ENCODE peak calls at places on chromosomes 12 and 14, in six cellular contexts. C is SK-N-SH, R is HCT116, P is GM12878, W is HepG2, S is K562. M is an unnamed sample.

GRCh38 chr12:84174115-84174514 is 738.5 kb downstream of the SLC6A15 start:
- DNase-seq in C (no peak), R (no peak), P (no peak), W (no peak), S (no peak), M (no peak)

GRCh38 chr12:42023733-42024494 is 120.8 kb downstream of the GXYLT1 start:
- DNase-seq in C (peak), R (peak), P (peak), W (peak), S (peak), M (peak)

GRCh38 chr14:64601571-64601970 is 51.8 kb downstream of the PPP1R36 start:
- DNase-seq in C (no peak), R (no peak), P (no peak), W (no peak), S (no peak), M (no peak)

GRCh38 chr14:53020193-53020932 is 69.5 kb upstream of the FERMT2 start:
- DNase-seq in C (no peak), R (no peak), P (no peak), W (no peak), S (no peak), M (no peak)

GRCh38 chr12:113005759-113006158 is 27.4 kb downstream of the OAS2 start:
- DNase-seq in C (peak), R (peak), P (no peak), W (no peak), S (peak), M (no peak)

GRCh38 chr12:59595557-59596231 is at the start of gene SLC16A7:
- DNase-seq in C (peak), R (peak), P (peak), W (peak), S (peak), M (peak)

GRCh38 chr12:125185740-125186470 is 120.7 kb downstream of the AACS start:
- DNase-seq in C (peak), R (peak), P (no peak), W (peak), S (peak), M (peak)

GRCh38 chr12:118356809-118357326 is 15.8 kb downstream of the TAOK3 start:
- DNase-seq in C (no peak), R (no peak), P (no peak), W (no peak), S (peak), M (no peak)

GRCh38 chr12:6206327-6206726 is 6.1 kb downstream of the CD9 start:
- DNase-seq in C (no peak), R (no peak), P (no peak), W (no peak), S (no peak), M (no peak)

GRCh38 chr12:508145-508544 is 48.4 kb downstream of the B4GALNT3 start:
- DNase-seq in C (no peak), R (no peak), P (no peak), W (no peak), S (no peak), M (no peak)

GRCh38 chr12:28512876-28513275 is 322.6 kb downstream of the CCDC91 start:
- DNase-seq in C (no peak), R (no peak), P (no peak), W (no peak), S (no peak), M (no peak)

GRCh38 chr14:91029451-91030217 is 30.8 kb downstream of the RPS6KA5 start:
- DNase-seq in C (no peak), R (no peak), P (no peak), W (no peak), S (peak), M (no peak)

GRCh38 chr12:30169839-30170591 is 386.3 kb upstream of the TMTC1 start:
- DNase-seq in C (no peak), R (no peak), P (no peak), W (no peak), S (no peak), M (no peak)

GRCh38 chr12:68374315-68374982 is 42.3 kb upstream of the MDM1 start:
- DNase-seq in C (no peak), R (no peak), P (peak), W (no peak), S (no peak), M (no peak)

GRCh38 chr12:14629832-14630688 is 62.4 kb upstream of the PLBD1 start:
- DNase-seq in C (peak), R (peak), P (no peak), W (peak), S (peak), M (peak)

GRCh38 chr12:109240365-109240764 is 68.7 kb downstream of the FOXN4 start:
- DNase-seq in C (no peak), R (no peak), P (no peak), W (no peak), S (no peak), M (no peak)

GRCh38 chr14:69506241-69506595 is 21.7 kb downstream of the PLEKHD1 start:
- DNase-seq in C (no peak), R (no peak), P (no peak), W (no peak), S (no peak), M (no peak)

GRCh38 chr12:132030367-132031038 is 80.8 kb downstream of the EP400 start:
- DNase-seq in C (no peak), R (no peak), P (no peak), W (no peak), S (no peak), M (no peak)

GRCh38 chr14:103319422-103319821 is 14.6 kb upstream of the EIF5 start:
- DNase-seq in C (no peak), R (no peak), P (peak), W (no peak), S (no peak), M (no peak)

GRCh38 chr12:64652346-64652745 is 42.1 kb downstream of the RASSF3 start:
- DNase-seq in C (peak), R (no peak), P (no peak), W (no peak), S (no peak), M (no peak)

GRCh38 chr14:89292579-89293348 is 124.3 kb downstream of the FOXN3 start:
- DNase-seq in C (no peak), R (no peak), P (no peak), W (peak), S (no peak), M (no peak)

GRCh38 chr12:4813741-4814140 is 93.5 kb downstream of the GALNT8 start:
- DNase-seq in C (no peak), R (no peak), P (no peak), W (no peak), S (no peak), M (no peak)

GRCh38 chr12:56143225-56143624 is 9.2 kb upstream of the MYL6B start:
- DNase-seq in C (no peak), R (no peak), P (no peak), W (no peak), S (no peak), M (no peak)

GRCh38 chr12:89345830-89346740 is 6.2 kb downstream of the DUSP6 start:
- DNase-seq in C (peak), R (peak), P (peak), W (no peak), S (peak), M (peak)

DNA sequence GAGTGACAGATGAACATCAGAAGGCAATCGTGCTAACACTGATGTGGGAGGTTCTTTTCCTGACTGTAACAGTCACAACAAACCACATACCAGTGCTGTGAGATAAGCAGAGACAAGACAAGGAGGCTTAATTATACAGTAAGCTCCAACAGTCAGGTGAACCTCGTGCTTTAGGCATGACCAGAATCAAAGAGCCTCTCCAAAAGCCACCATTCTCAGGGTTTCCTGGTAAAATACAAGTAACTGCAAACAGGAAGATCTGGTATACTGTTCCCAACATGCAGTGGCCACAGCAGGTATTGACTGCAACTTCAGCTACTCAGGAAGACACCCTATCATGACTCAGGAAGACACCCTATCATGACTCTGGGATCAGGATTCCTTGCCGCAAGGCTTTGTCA is 47.3 kb upstream of the GTF2A1 start:
- DNase-seq in C (no peak), R (no peak), P (no peak), W (peak), S (peak), M (peak)
- TF ChIP-seq JUND in C (no peak), R (no peak), P (no peak), W (no peak), S (peak), M (no peak)

GRCh38 chr12:122385171-122386041 is 37.1 kb downstream of the CLIP1 start:
- DNase-seq in C (no peak), R (no peak), P (no peak), W (no peak), S (no peak), M (no peak)

GRCh38 chr12:122392411-122392810 is 30.1 kb downstream of the CLIP1 start:
- DNase-seq in C (no peak), R (no peak), P (no peak), W (no peak), S (no peak), M (no peak)

GRCh38 chr12:122394626-122395194 is 27.8 kb downstream of the CLIP1 start:
- DNase-seq in C (peak), R (no peak), P (no peak), W (no peak), S (no peak), M (no peak)

GRCh38 chr12:122393822-122394221 is 28.6 kb downstream of the CLIP1 start:
- DNase-seq in C (no peak), R (no peak), P (no peak), W (no peak), S (no peak), M (no peak)

GRCh38 chr12:122389677-122390076 is 32.8 kb downstream of the CLIP1 start:
- DNase-seq in C (no peak), R (no peak), P (no peak), W (no peak), S (no peak), M (no peak)
- TF ChIP-seq JUND in C (no peak), R (no peak), P (no peak), W (no peak), S (no peak), M (no peak)

DNA sequence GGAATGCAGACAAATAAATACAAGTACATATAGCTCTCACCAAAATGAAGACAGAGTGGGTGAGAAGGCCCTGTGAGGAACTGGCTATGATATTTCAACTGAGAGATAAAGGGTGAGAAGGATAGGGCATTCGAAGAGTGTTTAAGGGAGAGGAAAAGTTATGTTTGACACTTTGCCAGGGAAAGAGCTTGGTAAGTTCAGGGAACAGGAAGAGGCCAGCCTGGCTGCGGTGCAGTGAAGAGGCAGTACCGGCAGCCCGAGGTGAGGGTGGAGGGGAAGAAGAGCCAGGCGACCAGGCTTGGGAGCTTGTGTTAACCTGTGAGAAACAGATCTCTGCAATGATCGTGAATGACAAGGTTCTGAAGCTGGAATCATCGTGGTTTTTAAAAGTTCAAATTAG is 84.7 kb upstream of the RFX4 start:
- DNase-seq in C (no peak), R (no peak), P (no peak), W (no peak), S (no peak), M (no peak)
- TF ChIP-seq JUND in C (no peak), R (no peak), P (no peak), W (no peak), S (no peak), M (no peak)

GRCh38 chr12:62933220-62933870 is 1.6 kb downstream of the PPM1H start:
- DNase-seq in C (peak), R (no peak), P (no peak), W (peak), S (peak), M (peak)
- TF ChIP-seq JUND in C (no peak), R (no peak), P (no peak), W (no peak), S (no peak), M (no peak)